ENCODE peak calls at places on chromosomes 4 and X, in four cellular contexts. P is NCI-H1092; C is stimulated activated CD8-positive, alpha-beta memory T cell treated with anti-CD3 and anti-CD28 coated beads, Interleukin-7, amount 100 ng/mL, for 1 hour; H is cardiac fibroblast. D is an unnamed sample.

GRCh38 chr4:3257691-3258482 is 8.9 kb downstream of the MSANTD1 start:
- DNase-seq in P (no peak), C (no peak), H (peak), D (no peak)

GRCh38 chr4:171849823-171850222 is 36.6 kb downstream of the GALNTL6 start:
- DNase-seq in P (no peak), C (no peak), H (no peak), D (no peak)

GRCh38 chr4:89055157-89056080 is 1.6 kb downstream of the FAM13A start:
- DNase-seq in P (no peak), C (no peak), H (no peak), D (no peak)

GRCh38 chr4:43277003-43277402 is 384.5 kb downstream of the GRXCR1 start:
- DNase-seq in P (no peak), C (no peak), H (no peak), D (no peak)

GRCh38 chr4:95701500-95701899 is 138.4 kb upstream of the PDHA2 start:
- DNase-seq in P (no peak), C (no peak), H (peak), D (no peak)

GRCh38 chr4:68865178-68865638 is 49.4 kb downstream of the UGT2B10 start:
- DNase-seq in P (no peak), C (no peak), H (no peak), D (no peak)

GRCh38 chrX:101417190-101417589 is 9.2 kb downstream of the HNRNPH2 start:
- DNase-seq in P (no peak), C (no peak), H (no peak), D (no peak)

GRCh38 chr4:166527500-166527899 is 654.5 kb downstream of the TLL1 start:
- DNase-seq in P (no peak), C (no peak), H (peak), D (no peak)

GRCh38 chr4:7820031-7820825 is 119.4 kb downstream of the AFAP1 start:
- DNase-seq in P (no peak), C (no peak), H (no peak), D (no peak)

GRCh38 chr4:112604590-112604989 is 32.1 kb downstream of the ZGRF1 start:
- DNase-seq in P (peak), C (no peak), H (peak), D (peak)

GRCh38 chrX:2360731-2361130 is 140.0 kb downstream of the DHRSX start:
- DNase-seq in P (no peak), C (no peak), H (peak), D (no peak)

GRCh38 chr4:37879365-37879764 is 11.5 kb upstream of the TBC1D1 start:
- DNase-seq in P (no peak), C (no peak), H (no peak), D (no peak)

GRCh38 chr4:16026155-16026761 is 57.6 kb downstream of the PROM1 start:
- DNase-seq in P (peak), C (no peak), H (peak), D (peak)